ENCODE peak calls at places on chromosomes 16 and 17, in seven cellular contexts. O, N, Y, E, A, T and U are unnamed samples.

GRCh38 chr16:86499889-86500707 is 10.2 kb upstream of the FOXF1 start:
- DNase-seq in T (no peak), N (no peak), Y (no peak), O (no peak), E (no peak), A (no peak), U (no peak)

GRCh38 chr16:8183186-8184099 is 406.9 kb downstream of the TMEM114 start:
- DNase-seq in A (no peak), N (no peak), Y (no peak), O (no peak), E (no peak), T (no peak), U (no peak)

GRCh38 chr16:27314161-27314723 is 468 bp downstream of the IL4R start:
- DNase-seq in N (peak; percentile 31), Y (peak; percentile 66), A (peak; percentile 57), E (no peak), O (peak; percentile 45), T (peak; percentile 63), U (no peak)

GRCh38 chr17:15341385-15341849 is at the start of gene TEKT3:
- DNase-seq in T (peak; percentile 84), O (no peak), N (peak; percentile 95), E (peak; percentile 89), Y (peak; percentile 73), A (peak; percentile 87), U (peak; percentile 75)

GRCh38 chr16:85602831-85603755 is 10.0 kb upstream of the GSE1 start:
- DNase-seq in E (no peak), O (no peak), T (no peak), A (peak; percentile 80), Y (no peak), N (no peak), U (no peak)

GRCh38 chr16:85126731-85127662 is 14.7 kb upstream of the CIBAR2 start:
- DNase-seq in A (no peak), E (peak; percentile 74), N (peak; percentile 42), O (no peak), Y (no peak), T (no peak), U (no peak)

GRCh38 chr16:69171325-69172095 is 15.5 kb upstream of the SNTB2 start:
- DNase-seq in T (no peak), E (no peak), O (no peak), A (no peak), N (no peak), Y (no peak), U (no peak)

GRCh38 chr17:4869599-4869998 is 29.7 kb upstream of the C17orf107 start:
- DNase-seq in O (no peak), Y (no peak), A (no peak), N (no peak), T (no peak), E (no peak), U (no peak)

GRCh38 chr17:79049821-79050220 is 24.8 kb upstream of the ENGASE start:
- DNase-seq in N (no peak), Y (peak; percentile 20), T (no peak), E (no peak), O (no peak), A (no peak), U (no peak)

GRCh38 chr17:75516255-75516618 is at the start of gene TSEN54:
- DNase-seq in O (peak; percentile 93), E (peak; percentile 95), T (peak; percentile 95), Y (peak; percentile 59), A (peak; percentile 96), N (peak; percentile 91), U (peak; percentile 90)

GRCh38 chr17:28878981-28879380 is 18.6 kb downstream of the FLOT2 start:
- DNase-seq in T (no peak), O (no peak), N (peak; percentile 66), E (peak; percentile 38), Y (no peak), A (peak; percentile 35), U (no peak)

GRCh38 chr17:32142038-32142856 is at the start of gene RHOT1:
- DNase-seq in A (peak; percentile 76), E (peak; percentile 87), Y (no peak), O (peak; percentile 60), T (peak; percentile 81), N (peak; percentile 86), U (peak; percentile 60)

GRCh38 chr16:75695708-75696107 is 5.6 kb downstream of the DUXB start:
- DNase-seq in N (no peak), T (no peak), E (no peak), O (no peak), Y (no peak), A (no peak), U (no peak)

GRCh38 chr17:39283098-39283497 is 57.4 kb upstream of the STAC2 start:
- DNase-seq in O (no peak), Y (no peak), T (no peak), E (no peak), A (no peak), N (no peak), U (no peak)

GRCh38 chr17:4485676-4486646 is 12.7 kb upstream of the SPNS2 start:
- DNase-seq in O (peak; percentile 23), A (no peak), Y (no peak), T (no peak), N (no peak), E (no peak), U (no peak)

GRCh38 chr17:40557531-40558299 is 7.6 kb downstream of the CCR7 start:
- DNase-seq in O (no peak), Y (no peak), A (peak; percentile 20), N (no peak), E (no peak), T (peak; percentile 29), U (no peak)

GRCh38 chr17:15920758-15921239 is 24.1 kb upstream of the ADORA2B start:
- DNase-seq in E (no peak), O (no peak), Y (no peak), N (no peak), A (no peak), T (no peak), U (no peak)